ENCODE peak calls at places on chromosomes 13 and 19, in six cellular contexts. G is adrenal gland; I is CD8-positive, alpha-beta memory T cell; W is CD8-positive, alpha-beta T cell; P is skeletal muscle cell; Y is A549. U is an unnamed sample.

GRCh38 chr19:11264452-11265176 is 2.3 kb upstream of the DOCK6 start:
- DNase-seq in Y (peak), I (no peak), P (no peak), W (no peak), G (peak), U (no peak)

GRCh38 chr19:2049741-2050348 is 1.2 kb downstream of the MKNK2 start:
- DNase-seq in W (peak), Y (peak), P (no peak), I (peak), G (peak), U (peak)

GRCh38 chr19:20787766-20788165 is 11.7 kb downstream of the ZNF66 start:
- DNase-seq in P (no peak), W (no peak), I (no peak), G (no peak), Y (no peak), U (no peak)

GRCh38 chr13:114017028-114017630 is 43.3 kb upstream of the C13orf46 start:
- DNase-seq in Y (no peak), W (no peak), I (no peak), P (no peak), G (no peak), U (peak)

GRCh38 chr19:18416778-18417249 is 2.4 kb upstream of the SSBP4 start:
- DNase-seq in Y (peak), W (no peak), I (peak), G (peak), P (peak), U (peak)

GRCh38 chr19:29491995-29492577 is 33.7 kb upstream of the VSTM2B start:
- DNase-seq in G (no peak), W (no peak), Y (no peak), P (no peak), I (no peak), U (no peak)

GRCh38 chr19:38148337-38148736 is 75.7 kb downstream of the DPF1 start:
- DNase-seq in W (no peak), Y (no peak), I (no peak), G (no peak), P (no peak), U (no peak)

GRCh38 chr13:79869326-79869725 is 388.4 kb downstream of the NDFIP2 start:
- DNase-seq in G (no peak), P (no peak), W (no peak), I (no peak), Y (peak), U (no peak)

GRCh38 chr19:48900477-48901452 is 653 bp downstream of the NUCB1 start:
- DNase-seq in Y (peak), I (no peak), W (peak), G (no peak), P (no peak), U (no peak)

GRCh38 chr13:31846984-31847752 is 107.8 kb downstream of the RXFP2 start:
- DNase-seq in Y (no peak), P (no peak), W (no peak), I (no peak), G (no peak), U (no peak)

GRCh38 chr19:47609885-47610545 is 1.1 kb downstream of the BICRA start:
- DNase-seq in G (peak), W (peak), I (peak), P (no peak), Y (peak), U (peak)

GRCh38 chr13:47049276-47049989 is 152.6 kb upstream of the HTR2A start:
- DNase-seq in W (no peak), G (no peak), P (no peak), I (no peak), Y (no peak), U (no peak)

GRCh38 chr19:48295458-48295857 is 25.6 kb downstream of the ZNF114 start:
- DNase-seq in G (no peak), I (no peak), W (no peak), P (no peak), Y (no peak), U (no peak)

GRCh38 chr19:6059396-6059947 is 50.8 kb downstream of the RFX2 start:
- DNase-seq in Y (no peak), P (no peak), I (no peak), G (no peak), W (no peak), U (no peak)

GRCh38 chr13:23901365-23901764 is 4.1 kb upstream of the C1QTNF9B start:
- DNase-seq in G (no peak), P (peak), W (no peak), Y (no peak), I (no peak), U (no peak)

GRCh38 chr19:18205180-18205915 is 1.5 kb upstream of the RAB3A start:
- DNase-seq in I (peak), W (peak), Y (no peak), P (peak), G (peak), U (peak)

GRCh38 chr19:1407662-1408299 is 395 bp downstream of the DAZAP1 start:
- DNase-seq in W (peak), Y (no peak), I (peak), P (no peak), G (no peak), U (no peak)

GRCh38 chr19:44757057-44757734 is 8.7 kb downstream of the BCL3 start:
- DNase-seq in Y (no peak), G (no peak), I (no peak), P (no peak), W (no peak), U (peak)
- H3K4me3 ChIP-seq in Y (no peak), G (no peak), I (no peak), P (peak), W (no peak), U (peak)

DNA sequence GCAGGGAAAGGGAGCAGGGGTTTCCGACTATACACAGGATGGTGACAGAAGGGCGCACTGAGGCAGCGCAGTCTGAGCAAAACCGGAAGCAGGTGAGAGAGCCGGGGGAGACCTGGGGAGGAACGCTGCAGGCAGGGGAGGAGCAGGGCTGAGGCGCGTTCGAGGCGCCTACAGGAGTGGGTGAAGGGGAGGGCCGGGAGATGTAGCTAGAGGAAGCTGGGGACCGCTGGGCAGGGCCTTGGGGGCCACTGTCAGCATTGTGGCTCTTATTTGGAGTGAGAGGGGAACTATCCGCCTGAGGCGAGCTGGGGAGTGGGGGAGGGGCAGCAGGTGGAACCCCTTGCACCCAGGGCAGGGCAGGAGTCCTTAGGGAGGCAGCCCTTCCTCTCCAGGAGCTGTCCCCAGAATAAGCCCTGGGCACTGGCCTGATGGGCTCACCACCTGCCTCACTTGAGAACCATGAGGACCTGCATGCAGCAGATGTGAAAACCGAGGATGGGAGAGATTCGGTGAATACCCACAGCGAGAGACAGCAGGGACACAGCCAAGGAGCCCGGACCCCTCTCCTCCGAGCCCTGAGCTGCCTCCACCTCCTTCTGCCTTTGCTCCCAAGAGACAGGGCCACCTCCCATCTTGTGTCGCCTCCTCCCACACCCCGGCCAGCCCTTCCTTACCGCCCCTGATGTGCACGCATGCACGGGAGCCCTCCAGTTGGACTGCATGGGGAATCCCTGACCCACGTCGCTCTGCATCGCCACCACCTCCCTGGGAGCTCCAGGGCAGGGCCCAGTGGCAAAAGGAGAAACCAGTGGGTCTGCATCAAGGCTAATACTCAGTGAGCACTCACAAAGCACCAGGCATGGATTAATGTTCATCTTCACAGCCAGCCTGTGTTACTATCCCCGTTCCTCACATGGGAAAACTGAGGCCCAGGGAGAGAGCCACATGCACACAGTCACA is 10.3 kb downstream of the AKT2 start:
- DNase-seq in P (no peak), Y (no peak), I (no peak), W (peak), G (no peak), U (no peak)
- H3K4me3 ChIP-seq in P (no peak), Y (no peak), I (peak), W (peak), G (no peak), U (no peak)

GRCh38 chr19:35136977-35137702 is 1.5 kb upstream of the FXYD1 start:
- DNase-seq in I (no peak), W (no peak), G (no peak), Y (no peak), P (no peak), U (no peak)
- H3K4me3 ChIP-seq in I (no peak), W (no peak), G (no peak), Y (no peak), P (no peak), U (no peak)

GRCh38 chr19:39400997-39401548 is 5.6 kb upstream of the ZFP36 start:
- DNase-seq in W (no peak), G (no peak), Y (peak), I (no peak), P (no peak), U (no peak)

GRCh38 chr19:39402417-39403297 is 4.0 kb upstream of the ZFP36 start:
- DNase-seq in G (peak), W (peak), P (peak), I (peak), Y (peak), U (peak)

GRCh38 chr19:39403331-39404312 is 3.0 kb upstream of the ZFP36 start:
- DNase-seq in P (peak), Y (peak), G (peak), I (peak), W (peak), U (peak)

GRCh38 chr19:39399684-39400465 is 6.8 kb upstream of the ZFP36 start:
- DNase-seq in G (no peak), W (no peak), Y (no peak), P (no peak), I (no peak), U (no peak)

DNA sequence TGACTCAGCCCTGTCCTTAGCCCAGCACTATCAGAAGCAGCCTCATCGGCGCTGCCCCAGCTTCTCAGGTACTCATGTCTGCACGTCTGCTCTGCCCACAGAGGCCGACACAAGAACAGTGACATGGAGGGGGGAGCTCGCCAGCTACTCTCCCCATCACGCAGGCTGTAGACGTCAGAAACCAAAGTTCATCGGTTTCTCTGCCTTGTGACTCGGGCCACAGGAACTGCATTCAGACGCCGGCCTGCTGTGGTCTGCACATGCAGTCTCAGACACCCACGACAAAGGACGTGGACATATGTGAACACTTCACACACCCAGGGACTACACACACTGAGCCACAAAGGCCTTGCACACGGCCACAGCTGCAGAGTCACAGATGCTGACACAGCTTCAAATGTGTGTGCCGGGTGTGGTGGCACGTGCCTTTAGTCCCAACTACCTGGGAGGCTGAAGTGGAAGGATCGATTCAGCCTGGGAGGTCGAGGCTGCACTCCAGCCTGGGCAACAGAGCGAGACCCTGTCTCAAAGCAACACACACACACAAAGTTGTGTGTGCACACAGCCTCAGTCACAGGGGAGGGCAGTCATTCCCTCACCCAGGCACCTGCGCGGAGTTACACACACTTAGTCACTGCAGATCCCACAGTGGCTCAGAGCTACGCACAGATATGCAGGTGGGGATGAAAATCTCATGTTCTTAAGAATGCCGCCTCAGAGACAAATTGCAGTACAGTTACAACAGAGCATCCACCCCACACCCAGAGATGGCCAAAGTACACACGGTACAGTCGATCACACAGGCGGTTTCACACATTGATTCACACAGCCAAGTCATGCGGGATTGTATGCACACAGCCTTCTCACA is 4.9 kb upstream of the ZFP36 start:
- DNase-seq in I (peak), P (peak), G (peak), Y (peak), W (peak), U (peak)
- H3K4me3 ChIP-seq in I (peak), P (peak), G (no peak), Y (peak), W (peak), U (peak)